ENCODE peak calls at places on chromosomes 2 and 18, in nine cellular contexts. One of them, this sample, is unnamed.

GRCh38 chr2:181596556-181596955 is 60.3 kb downstream of the CERKL start:
- DNase-seq in pancreas: no peak
- DNase-seq in ovary: no peak
- DNase-seq in fibroblast of mammary gland: no peak
- DNase-seq in A549: no peak
- DNase-seq in brain microvascular endothelial cell: no peak
- DNase-seq in HepG2: no peak
- DNase-seq in psoas muscle: no peak
- DNase-seq in lower leg skin: no peak
- DNase-seq in this sample: no peak

GRCh38 chr2:134381141-134381540 is 127.3 kb downstream of the MGAT5 start:
- DNase-seq in HepG2: no peak
- DNase-seq in fibroblast of mammary gland: no peak
- DNase-seq in psoas muscle: no peak
- DNase-seq in A549: no peak
- DNase-seq in brain microvascular endothelial cell: no peak
- DNase-seq in pancreas: no peak
- DNase-seq in ovary: no peak
- DNase-seq in lower leg skin: no peak
- DNase-seq in this sample: no peak

GRCh38 chr2:58918138-58918537 is 677.0 kb upstream of the FANCL start:
- DNase-seq in ovary: no peak
- DNase-seq in HepG2: no peak
- DNase-seq in A549: no peak
- DNase-seq in psoas muscle: no peak
- DNase-seq in lower leg skin: no peak
- DNase-seq in brain microvascular endothelial cell: peak
- DNase-seq in fibroblast of mammary gland: peak
- DNase-seq in pancreas: no peak
- DNase-seq in this sample: peak

GRCh38 chr2:162928356-162928755 is 89.8 kb upstream of the KCNH7 start:
- DNase-seq in fibroblast of mammary gland: peak
- DNase-seq in A549: no peak
- DNase-seq in HepG2: no peak
- DNase-seq in lower leg skin: no peak
- DNase-seq in ovary: no peak
- DNase-seq in psoas muscle: no peak
- DNase-seq in brain microvascular endothelial cell: no peak
- DNase-seq in pancreas: no peak
- DNase-seq in this sample: no peak

GRCh38 chr18:29418136-29418535 is 1241.2 kb upstream of the CDH2 start:
- DNase-seq in A549: no peak
- DNase-seq in HepG2: no peak
- DNase-seq in pancreas: no peak
- DNase-seq in brain microvascular endothelial cell: peak
- DNase-seq in ovary: no peak
- DNase-seq in fibroblast of mammary gland: peak
- DNase-seq in lower leg skin: no peak
- DNase-seq in psoas muscle: no peak
- DNase-seq in this sample: peak

GRCh38 chr2:215354771-215355695 is 43.2 kb downstream of the ATIC start:
- DNase-seq in brain microvascular endothelial cell: peak
- DNase-seq in HepG2: no peak
- DNase-seq in A549: no peak
- DNase-seq in fibroblast of mammary gland: peak
- DNase-seq in lower leg skin: no peak
- DNase-seq in ovary: no peak
- DNase-seq in pancreas: no peak
- DNase-seq in psoas muscle: no peak
- DNase-seq in this sample: peak

GRCh38 chr18:76518073-76518472 is 23.0 kb upstream of the ZNF516 start:
- DNase-seq in HepG2: no peak
- DNase-seq in lower leg skin: no peak
- DNase-seq in fibroblast of mammary gland: peak
- DNase-seq in pancreas: no peak
- DNase-seq in ovary: no peak
- DNase-seq in psoas muscle: no peak
- DNase-seq in brain microvascular endothelial cell: no peak
- DNase-seq in A549: no peak
- DNase-seq in this sample: peak

GRCh38 chr18:22564036-22564435 is 146.3 kb upstream of the CTAGE1 start:
- DNase-seq in psoas muscle: no peak
- DNase-seq in brain microvascular endothelial cell: peak
- DNase-seq in fibroblast of mammary gland: no peak
- DNase-seq in A549: no peak
- DNase-seq in ovary: no peak
- DNase-seq in HepG2: no peak
- DNase-seq in lower leg skin: no peak
- DNase-seq in pancreas: no peak
- DNase-seq in this sample: peak

GRCh38 chr2:29215073-29215472 is 99.9 kb downstream of the CLIP4 start:
- DNase-seq in ovary: no peak
- DNase-seq in psoas muscle: no peak
- DNase-seq in brain microvascular endothelial cell: no peak
- DNase-seq in lower leg skin: no peak
- DNase-seq in fibroblast of mammary gland: no peak
- DNase-seq in pancreas: no peak
- DNase-seq in HepG2: no peak
- DNase-seq in A549: no peak
- DNase-seq in this sample: no peak

GRCh38 chr2:168350380-168350779 is 103.0 kb upstream of the STK39 start:
- DNase-seq in HepG2: no peak
- DNase-seq in fibroblast of mammary gland: peak
- DNase-seq in pancreas: peak
- DNase-seq in lower leg skin: no peak
- DNase-seq in psoas muscle: no peak
- DNase-seq in brain microvascular endothelial cell: no peak
- DNase-seq in A549: no peak
- DNase-seq in ovary: no peak
- DNase-seq in this sample: no peak
- TF ChIP-seq CTCF in HepG2: no peak
- TF ChIP-seq CTCF in fibroblast of mammary gland: peak
- TF ChIP-seq CTCF in pancreas: no peak
- TF ChIP-seq CTCF in lower leg skin: no peak
- TF ChIP-seq CTCF in psoas muscle: no peak
- TF ChIP-seq CTCF in brain microvascular endothelial cell: peak
- TF ChIP-seq CTCF in A549: no peak
- TF ChIP-seq CTCF in ovary: no peak
- TF ChIP-seq CTCF in this sample: no peak

GRCh38 chr2:72895759-72896281 is 8.6 kb downstream of the SPR start:
- DNase-seq in psoas muscle: peak
- DNase-seq in pancreas: no peak
- DNase-seq in brain microvascular endothelial cell: peak
- DNase-seq in ovary: no peak
- DNase-seq in HepG2: no peak
- DNase-seq in A549: no peak
- DNase-seq in fibroblast of mammary gland: peak
- DNase-seq in lower leg skin: peak
- DNase-seq in this sample: no peak

GRCh38 chr2:72897785-72898184 is 10.6 kb downstream of the SPR start:
- DNase-seq in fibroblast of mammary gland: no peak
- DNase-seq in ovary: no peak
- DNase-seq in A549: no peak
- DNase-seq in lower leg skin: peak
- DNase-seq in HepG2: no peak
- DNase-seq in psoas muscle: no peak
- DNase-seq in pancreas: no peak
- DNase-seq in brain microvascular endothelial cell: no peak
- DNase-seq in this sample: no peak

GRCh38 chr2:72896446-72896845 is 9.2 kb downstream of the SPR start:
- DNase-seq in lower leg skin: peak
- DNase-seq in psoas muscle: no peak
- DNase-seq in brain microvascular endothelial cell: no peak
- DNase-seq in HepG2: no peak
- DNase-seq in fibroblast of mammary gland: no peak
- DNase-seq in ovary: no peak
- DNase-seq in A549: no peak
- DNase-seq in pancreas: no peak
- DNase-seq in this sample: no peak

GRCh38 chr2:72900191-72900825 is 13.1 kb downstream of the SPR start:
- DNase-seq in HepG2: no peak
- DNase-seq in lower leg skin: peak
- DNase-seq in brain microvascular endothelial cell: no peak
- DNase-seq in fibroblast of mammary gland: no peak
- DNase-seq in pancreas: no peak
- DNase-seq in ovary: no peak
- DNase-seq in psoas muscle: no peak
- DNase-seq in A549: no peak
- DNase-seq in this sample: no peak

GRCh38 chr2:72898263-72898906 is 11.2 kb downstream of the SPR start:
- DNase-seq in HepG2: no peak
- DNase-seq in lower leg skin: peak
- DNase-seq in pancreas: no peak
- DNase-seq in brain microvascular endothelial cell: no peak
- DNase-seq in ovary: no peak
- DNase-seq in A549: no peak
- DNase-seq in fibroblast of mammary gland: no peak
- DNase-seq in psoas muscle: no peak
- DNase-seq in this sample: no peak
- H3K4me3 ChIP-seq in HepG2: no peak
- H3K4me3 ChIP-seq in lower leg skin: no peak
- H3K4me3 ChIP-seq in pancreas: no peak
- H3K4me3 ChIP-seq in brain microvascular endothelial cell: no peak
- H3K4me3 ChIP-seq in ovary: no peak
- H3K4me3 ChIP-seq in A549: no peak
- H3K4me3 ChIP-seq in fibroblast of mammary gland: no peak
- H3K4me3 ChIP-seq in psoas muscle: no peak
- H3K4me3 ChIP-seq in this sample: no peak

GRCh38 chr2:23366720-23367119 is 18.3 kb upstream of the KLHL29 start:
- DNase-seq in brain microvascular endothelial cell: no peak
- DNase-seq in psoas muscle: no peak
- DNase-seq in pancreas: no peak
- DNase-seq in fibroblast of mammary gland: peak
- DNase-seq in HepG2: no peak
- DNase-seq in ovary: no peak
- DNase-seq in lower leg skin: no peak
- DNase-seq in A549: no peak
- DNase-seq in this sample: no peak
- TF ChIP-seq CTCF in brain microvascular endothelial cell: no peak
- TF ChIP-seq CTCF in psoas muscle: no peak
- TF ChIP-seq CTCF in pancreas: no peak
- TF ChIP-seq CTCF in fibroblast of mammary gland: no peak
- TF ChIP-seq CTCF in HepG2: no peak
- TF ChIP-seq CTCF in ovary: no peak
- TF ChIP-seq CTCF in lower leg skin: no peak
- TF ChIP-seq CTCF in A549: peak
- TF ChIP-seq CTCF in this sample: no peak

GRCh38 chr2:61018798-61019197 is 743 bp upstream of the PUS10 start:
- DNase-seq in HepG2: no peak
- DNase-seq in brain microvascular endothelial cell: no peak
- DNase-seq in pancreas: no peak
- DNase-seq in ovary: no peak
- DNase-seq in A549: no peak
- DNase-seq in fibroblast of mammary gland: no peak
- DNase-seq in psoas muscle: no peak
- DNase-seq in lower leg skin: no peak
- DNase-seq in this sample: no peak
- H3K4me3 ChIP-seq in HepG2: peak
- H3K4me3 ChIP-seq in brain microvascular endothelial cell: peak
- H3K4me3 ChIP-seq in pancreas: peak
- H3K4me3 ChIP-seq in ovary: peak
- H3K4me3 ChIP-seq in A549: peak
- H3K4me3 ChIP-seq in fibroblast of mammary gland: peak
- H3K4me3 ChIP-seq in psoas muscle: peak
- H3K4me3 ChIP-seq in lower leg skin: no peak
- H3K4me3 ChIP-seq in this sample: peak

GRCh38 chr2:70958759-70959158 is 19.7 kb upstream of the ANKRD53 start:
- DNase-seq in A549: no peak
- DNase-seq in psoas muscle: no peak
- DNase-seq in HepG2: no peak
- DNase-seq in brain microvascular endothelial cell: no peak
- DNase-seq in fibroblast of mammary gland: no peak
- DNase-seq in lower leg skin: peak
- DNase-seq in pancreas: peak
- DNase-seq in ovary: no peak
- DNase-seq in this sample: no peak

GRCh38 chr2:70960833-70961647 is 17.4 kb upstream of the ANKRD53 start:
- DNase-seq in pancreas: peak
- DNase-seq in psoas muscle: no peak
- DNase-seq in A549: no peak
- DNase-seq in lower leg skin: peak
- DNase-seq in fibroblast of mammary gland: no peak
- DNase-seq in brain microvascular endothelial cell: no peak
- DNase-seq in ovary: no peak
- DNase-seq in HepG2: no peak
- DNase-seq in this sample: no peak

GRCh38 chr2:70959271-70959761 is 19.1 kb upstream of the ANKRD53 start:
- DNase-seq in fibroblast of mammary gland: no peak
- DNase-seq in psoas muscle: no peak
- DNase-seq in brain microvascular endothelial cell: no peak
- DNase-seq in HepG2: no peak
- DNase-seq in A549: no peak
- DNase-seq in ovary: no peak
- DNase-seq in pancreas: peak
- DNase-seq in lower leg skin: peak
- DNase-seq in this sample: no peak

GRCh38 chr2:70961648-70961994 is 16.8 kb upstream of the ANKRD53 start:
- DNase-seq in pancreas: peak
- DNase-seq in fibroblast of mammary gland: no peak
- DNase-seq in psoas muscle: no peak
- DNase-seq in lower leg skin: peak
- DNase-seq in A549: no peak
- DNase-seq in brain microvascular endothelial cell: no peak
- DNase-seq in ovary: no peak
- DNase-seq in HepG2: no peak
- DNase-seq in this sample: no peak

DNA sequence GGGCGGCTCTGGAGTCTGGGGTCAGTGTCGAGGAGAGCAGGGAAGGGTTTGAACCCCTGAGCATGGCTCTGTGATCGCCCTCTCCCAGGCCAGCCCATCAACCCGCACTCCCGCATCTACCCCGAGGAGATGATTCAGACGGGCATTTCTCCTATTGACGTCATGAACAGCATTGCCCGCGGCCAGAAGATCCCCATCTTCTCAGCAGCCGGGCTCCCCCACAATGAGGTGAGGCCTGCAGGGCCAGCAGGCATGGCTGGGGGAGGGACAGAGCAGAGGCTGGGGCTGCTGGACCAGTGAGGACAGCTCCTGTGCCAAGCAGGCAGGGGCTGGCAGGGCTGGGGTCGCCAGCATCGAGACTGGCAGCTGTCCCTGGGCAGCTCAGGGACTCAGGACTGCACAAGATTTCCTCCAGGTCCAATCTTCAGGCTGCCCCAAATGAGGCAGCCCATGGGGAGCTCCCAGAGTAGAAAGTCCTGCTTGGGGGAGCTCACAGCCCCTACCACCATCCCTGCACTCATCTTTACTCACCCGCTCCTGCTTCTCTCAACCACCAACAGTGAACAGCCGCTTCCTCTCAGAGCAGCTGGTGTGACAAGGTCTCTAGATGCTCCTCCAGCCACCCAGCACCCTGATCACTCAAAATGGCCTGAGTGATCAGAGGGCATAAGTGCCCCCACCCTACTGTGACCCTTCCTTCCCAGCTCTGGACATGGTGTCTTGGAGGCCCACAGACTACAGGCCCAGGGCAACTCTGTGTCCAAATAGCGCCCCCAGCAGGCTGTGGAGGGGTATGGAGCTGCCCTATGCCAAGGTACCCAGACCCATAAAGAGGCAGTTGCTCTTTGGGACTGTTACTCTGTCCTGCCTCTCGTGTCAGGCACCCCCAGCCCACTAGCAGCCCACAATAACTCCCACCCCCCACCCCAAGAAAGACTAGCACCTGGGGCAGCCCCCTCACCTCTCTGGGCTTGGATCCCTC is 18.3 kb upstream of the ANKRD53 start:
- DNase-seq in HepG2: no peak
- DNase-seq in psoas muscle: no peak
- DNase-seq in fibroblast of mammary gland: no peak
- DNase-seq in ovary: no peak
- DNase-seq in A549: no peak
- DNase-seq in pancreas: peak
- DNase-seq in brain microvascular endothelial cell: no peak
- DNase-seq in lower leg skin: peak
- DNase-seq in this sample: no peak
- TF ChIP-seq CTCF in HepG2: no peak
- TF ChIP-seq CTCF in psoas muscle: no peak
- TF ChIP-seq CTCF in fibroblast of mammary gland: peak
- TF ChIP-seq CTCF in ovary: no peak
- TF ChIP-seq CTCF in A549: no peak
- TF ChIP-seq CTCF in pancreas: no peak
- TF ChIP-seq CTCF in brain microvascular endothelial cell: peak
- TF ChIP-seq CTCF in lower leg skin: no peak
- TF ChIP-seq CTCF in this sample: peak

This sample was measured in astrocyte of the spinal cord.